ENCODE peak calls at places on chromosomes 11 and 22, in five cellular contexts. B, J, S, R and L are unnamed samples. For H3K4me1, the result is how much of the 10 kb centered on the place peaks cover.

GRCh38 chr11:23859087-23859486 is 637.8 kb upstream of the LUZP2 start:
- DNase-seq in B (no peak), J (no peak), S (no peak), R (no peak), L (no peak)

GRCh38 chr22:32181043-32181442 is 21.9 kb upstream of the C22orf42 start:
- DNase-seq in B (no peak), J (no peak), S (no peak), R (no peak), L (no peak)

GRCh38 chr11:17581732-17582053 is 34.6 kb downstream of the OTOG start:
- DNase-seq in B (no peak), J (no peak), S (no peak), R (no peak), L (no peak)

GRCh38 chr11:12075822-12076821 is 34.3 kb upstream of the MICAL2 start:
- DNase-seq in B (peak), J (peak), S (no peak), R (peak), L (no peak)

GRCh38 chr11:37908224-37908558 is 1310.2 kb upstream of the RAG2 start:
- DNase-seq in B (no peak), J (no peak), S (no peak), R (no peak), L (no peak)

GRCh38 chr11:115290479-115291390 is 213.5 kb downstream of the CADM1 start:
- DNase-seq in B (no peak), J (no peak), S (no peak), R (no peak), L (no peak)

GRCh38 chr11:63017306-63017974 is 1.8 kb upstream of the SLC22A8 start:
- DNase-seq in B (no peak), J (no peak), S (no peak), R (no peak), L (peak)

GRCh38 chr11:73386568-73386967 is 10.4 kb downstream of the RELT start:
- DNase-seq in B (no peak), J (no peak), S (no peak), R (no peak), L (no peak)

GRCh38 chr22:43289976-43290663 is 53.1 kb downstream of the SCUBE1 start:
- DNase-seq in B (peak), J (peak), S (no peak), R (peak), L (no peak)

GRCh38 chr11:64921384-64921783 is 3.1 kb upstream of the PPP2R5B start:
- DNase-seq in B (no peak), J (no peak), S (no peak), R (no peak), L (no peak)

GRCh38 chr22:27252282-27253049 is 549.1 kb downstream of the MN1 start:
- DNase-seq in B (peak), J (peak), S (no peak), R (peak), L (no peak)

GRCh38 chr11:12180257-12181205 is 70.1 kb downstream of the MICAL2 start:
- DNase-seq in B (no peak), J (no peak), S (no peak), R (no peak), L (no peak)

GRCh38 chr22:25375683-25376082 is 156.2 kb downstream of the CRYBB2 start:
- DNase-seq in B (no peak), J (no peak), S (peak), R (no peak), L (peak)

GRCh38 chr11:122804161-122804560 is 34.1 kb upstream of the CRTAM start:
- DNase-seq in B (peak), J (no peak), S (no peak), R (peak), L (no peak)

GRCh38 chr22:39721456-39722325 is 151.1 kb downstream of the CACNA1I start:
- DNase-seq in B (no peak), J (no peak), S (no peak), R (no peak), L (peak)

GRCh38 chr11:14567064-14567651 is 47.0 kb upstream of the PSMA1 start:
- DNase-seq in B (no peak), J (no peak), S (no peak), R (no peak), L (no peak)

GRCh38 chr11:15940462-15941205 is 415.7 kb downstream of the SOX6 start:
- DNase-seq in B (no peak), J (no peak), S (no peak), R (no peak), L (no peak)

GRCh38 chr11:2588809-2589537 is 110.8 kb downstream of the KCNQ1OT1 start:
- DNase-seq in B (no peak), J (no peak), S (no peak), R (no peak), L (no peak)

GRCh38 chr11:27083241-27083640 is 42.6 kb downstream of the BBOX1 start:
- DNase-seq in B (no peak), J (no peak), S (no peak), R (no peak), L (no peak)

GRCh38 chr11:33723238-33723881 is 12.9 kb downstream of the CD59 start:
- DNase-seq in B (peak), J (peak), S (no peak), R (peak), L (peak)

DNA sequence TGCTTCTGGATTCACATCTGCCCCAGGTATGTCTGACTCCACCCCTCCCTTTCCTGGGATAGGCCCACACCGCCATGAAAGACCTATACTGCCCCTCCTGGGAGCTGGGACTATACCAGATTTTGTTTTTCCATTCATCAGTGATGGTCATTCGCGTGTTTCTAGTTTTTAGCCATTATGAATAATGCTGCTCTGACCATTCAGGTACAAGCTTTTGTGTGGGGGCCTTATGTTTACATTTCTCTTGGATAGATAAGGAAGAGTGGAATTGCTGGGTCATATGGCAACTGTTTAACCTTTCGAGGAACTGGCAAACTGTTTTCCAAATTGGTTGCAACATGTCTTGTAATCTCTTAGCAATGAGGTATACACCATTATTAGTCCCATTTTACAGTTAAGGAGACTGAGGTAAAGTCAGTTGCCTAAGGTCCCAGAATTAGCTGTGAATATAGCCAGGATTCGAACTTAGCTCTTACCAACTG is 1.2 kb upstream of the TBC1D10A start:
- DNase-seq in B (peak), J (no peak), S (peak), R (peak), L (peak)
- H3K9ac ChIP-seq in B (peak), J (no peak), S (no peak), R (no peak), L (no peak)

GRCh38 chr22:22702874-22703570 is 58.6 kb downstream of the GGTLC2 start:
- DNase-seq in B (no peak), J (no peak), S (no peak), R (no peak), L (no peak)

GRCh38 chr22:22702159-22702873 is 57.9 kb downstream of the GGTLC2 start:
- DNase-seq in B (no peak), J (no peak), S (peak), R (no peak), L (peak)

GRCh38 chr22:22703715-22704114 is 59.3 kb downstream of the GGTLC2 start:
- DNase-seq in B (no peak), J (peak), S (no peak), R (peak), L (no peak)

GRCh38 chr22:22705328-22706100 is 61.1 kb downstream of the GGTLC2 start:
- DNase-seq in B (no peak), J (no peak), S (peak), R (no peak), L (no peak)

GRCh38 chr22:22704156-22704946 is 59.9 kb downstream of the GGTLC2 start:
- DNase-seq in B (no peak), J (no peak), S (peak), R (no peak), L (peak)
- H3K4me1 ChIP-seq in B (under half), J (under half), S (under half), R (under half), L (under half)

DNA sequence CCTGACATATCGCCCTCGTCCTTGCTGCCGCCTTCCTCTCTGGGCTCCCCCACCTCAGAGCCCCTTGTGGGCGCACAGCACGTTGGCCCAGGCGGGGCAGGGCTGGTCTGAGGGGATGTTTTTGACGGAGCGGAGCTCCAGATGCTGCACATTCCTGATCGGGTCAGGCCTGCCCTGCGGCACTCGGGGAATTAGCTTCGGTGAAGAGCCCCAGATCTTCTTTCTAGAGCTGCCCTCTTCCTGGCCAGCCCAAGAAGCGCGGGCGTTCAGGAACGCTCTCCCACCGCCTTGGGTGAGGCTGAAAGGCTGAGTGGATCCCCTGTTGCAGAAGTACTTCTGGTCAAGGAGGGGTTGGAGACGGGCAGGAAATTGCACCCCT is 12.1 kb downstream of the YPEL4 start:
- DNase-seq in B (no peak), J (no peak), S (peak), R (peak), L (peak)
- H3K9ac ChIP-seq in B (peak), J (no peak), S (peak), R (peak), L (peak)

DNA sequence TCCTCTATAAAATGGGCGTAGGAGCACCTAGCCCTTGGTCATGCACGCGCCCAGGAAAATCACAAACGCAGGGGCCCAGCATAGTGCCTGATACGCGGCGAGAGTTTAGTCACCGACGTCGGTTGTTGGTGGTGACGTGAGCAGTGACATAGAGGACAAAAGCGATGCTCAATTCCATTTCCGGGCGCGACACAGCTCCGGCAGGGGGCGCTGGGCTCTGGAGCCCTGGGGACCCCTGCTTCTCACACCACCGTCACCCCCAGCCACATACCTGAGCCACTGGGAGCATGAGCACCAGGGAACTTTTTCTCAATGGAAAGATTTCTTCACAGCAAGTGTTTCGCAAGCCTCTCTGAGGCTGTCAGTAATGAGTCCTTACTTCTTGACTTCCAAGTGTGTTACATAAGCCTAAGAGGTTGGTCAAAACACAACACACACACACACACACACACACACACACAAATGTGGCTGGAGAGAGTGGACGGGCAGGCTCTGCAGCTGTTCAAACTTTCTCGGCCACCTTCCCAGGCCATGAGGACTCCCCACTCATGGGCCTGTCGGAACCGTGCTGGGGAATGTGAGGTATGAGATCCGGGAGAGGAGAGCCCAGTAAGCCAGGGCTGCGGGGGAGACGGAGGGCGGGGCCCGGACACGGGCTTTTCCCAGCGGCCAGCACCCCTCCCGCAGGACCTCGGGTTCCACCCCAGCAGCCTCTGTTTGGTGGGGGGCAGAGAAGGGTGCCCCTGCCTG is 36.9 kb upstream of the LINC01488 start:
- DNase-seq in B (peak), J (peak), S (peak), R (peak), L (peak)
- H3K4me1 ChIP-seq in B (under half), J (under half), S (under half), R (under half), L (under half)